ENCODE peak calls at places on chromosomes 1 and 21, in six cellular contexts. One of them, this sample, is unnamed.
A peak's percentile ranks its signal among the peaks of the same experiment; 100 is the strongest.

GRCh38 chr1:43796111-43796581 is 88.8 kb downstream of the ST3GAL3 start:
- DNase-seq in heart right ventricle: no peak
- DNase-seq in endothelial cell: no peak
- DNase-seq in prostate gland: no peak
- DNase-seq in fibroblast of mammary gland: peak; percentile 64
- DNase-seq in fibroblast of lung: peak; percentile 71
- DNase-seq in this sample: no peak

GRCh38 chr21:28885853-28886177 is 106.9 kb downstream of the LTN1 start:
- DNase-seq in fibroblast of lung: peak; percentile 17
- DNase-seq in endothelial cell: no peak
- DNase-seq in prostate gland: no peak
- DNase-seq in heart right ventricle: no peak
- DNase-seq in fibroblast of mammary gland: peak; percentile 88
- DNase-seq in this sample: no peak

GRCh38 chr1:36161656-36162531 is 5.9 kb downstream of the MAP7D1 start:
- DNase-seq in fibroblast of lung: no peak
- DNase-seq in endothelial cell: no peak
- DNase-seq in prostate gland: peak; percentile 73
- DNase-seq in heart right ventricle: no peak
- DNase-seq in fibroblast of mammary gland: peak; percentile 46
- DNase-seq in this sample: no peak

GRCh38 chr1:984476-984814 is 2.6 kb upstream of the PERM1 start:
- DNase-seq in fibroblast of mammary gland: no peak
- DNase-seq in fibroblast of lung: no peak
- DNase-seq in prostate gland: no peak
- DNase-seq in endothelial cell: no peak
- DNase-seq in heart right ventricle: no peak
- DNase-seq in this sample: no peak

GRCh38 chr1:248791010-248791409 is 34.7 kb downstream of the SH3BP5L start:
- DNase-seq in prostate gland: no peak
- DNase-seq in endothelial cell: no peak
- DNase-seq in fibroblast of mammary gland: no peak
- DNase-seq in heart right ventricle: no peak
- DNase-seq in fibroblast of lung: no peak
- DNase-seq in this sample: no peak

GRCh38 chr1:147504801-147505303 is 36.4 kb upstream of the BCL9 start:
- DNase-seq in prostate gland: peak; percentile 6
- DNase-seq in fibroblast of lung: peak; percentile 46
- DNase-seq in heart right ventricle: no peak
- DNase-seq in endothelial cell: peak; percentile 41
- DNase-seq in fibroblast of mammary gland: no peak
- DNase-seq in this sample: peak; percentile 41

GRCh38 chr1:109873278-109874175 is 37.1 kb upstream of the CSF1 start:
- DNase-seq in fibroblast of lung: no peak
- DNase-seq in heart right ventricle: no peak
- DNase-seq in endothelial cell: no peak
- DNase-seq in fibroblast of mammary gland: peak; percentile 89
- DNase-seq in prostate gland: no peak
- DNase-seq in this sample: no peak

GRCh38 chr1:156813750-156814570 is 2.7 kb downstream of the SH2D2A start:
- DNase-seq in endothelial cell: peak; percentile 64
- DNase-seq in fibroblast of mammary gland: peak; percentile 39
- DNase-seq in fibroblast of lung: peak; percentile 37
- DNase-seq in heart right ventricle: peak; percentile 64
- DNase-seq in prostate gland: peak; percentile 36
- DNase-seq in this sample: peak; percentile 46

GRCh38 chr21:38768385-38769071 is 37.2 kb upstream of the ETS2 start:
- DNase-seq in fibroblast of mammary gland: peak; percentile 95
- DNase-seq in heart right ventricle: no peak
- DNase-seq in prostate gland: no peak
- DNase-seq in endothelial cell: no peak
- DNase-seq in fibroblast of lung: peak; percentile 99
- DNase-seq in this sample: no peak

GRCh38 chr1:150288822-150289221 is 4.8 kb upstream of the MRPS21 start:
- DNase-seq in prostate gland: no peak
- DNase-seq in endothelial cell: no peak
- DNase-seq in fibroblast of lung: no peak
- DNase-seq in fibroblast of mammary gland: no peak
- DNase-seq in heart right ventricle: no peak
- DNase-seq in this sample: no peak

GRCh38 chr1:150295476-150295875 is 1.8 kb downstream of the MRPS21 start:
- DNase-seq in prostate gland: no peak
- DNase-seq in endothelial cell: no peak
- DNase-seq in heart right ventricle: no peak
- DNase-seq in fibroblast of lung: no peak
- DNase-seq in fibroblast of mammary gland: peak; percentile 13
- DNase-seq in this sample: no peak

GRCh38 chr1:150288382-150288781 is 5.3 kb upstream of the MRPS21 start:
- DNase-seq in heart right ventricle: no peak
- DNase-seq in prostate gland: no peak
- DNase-seq in fibroblast of mammary gland: no peak
- DNase-seq in endothelial cell: no peak
- DNase-seq in fibroblast of lung: no peak
- DNase-seq in this sample: no peak

DNA sequence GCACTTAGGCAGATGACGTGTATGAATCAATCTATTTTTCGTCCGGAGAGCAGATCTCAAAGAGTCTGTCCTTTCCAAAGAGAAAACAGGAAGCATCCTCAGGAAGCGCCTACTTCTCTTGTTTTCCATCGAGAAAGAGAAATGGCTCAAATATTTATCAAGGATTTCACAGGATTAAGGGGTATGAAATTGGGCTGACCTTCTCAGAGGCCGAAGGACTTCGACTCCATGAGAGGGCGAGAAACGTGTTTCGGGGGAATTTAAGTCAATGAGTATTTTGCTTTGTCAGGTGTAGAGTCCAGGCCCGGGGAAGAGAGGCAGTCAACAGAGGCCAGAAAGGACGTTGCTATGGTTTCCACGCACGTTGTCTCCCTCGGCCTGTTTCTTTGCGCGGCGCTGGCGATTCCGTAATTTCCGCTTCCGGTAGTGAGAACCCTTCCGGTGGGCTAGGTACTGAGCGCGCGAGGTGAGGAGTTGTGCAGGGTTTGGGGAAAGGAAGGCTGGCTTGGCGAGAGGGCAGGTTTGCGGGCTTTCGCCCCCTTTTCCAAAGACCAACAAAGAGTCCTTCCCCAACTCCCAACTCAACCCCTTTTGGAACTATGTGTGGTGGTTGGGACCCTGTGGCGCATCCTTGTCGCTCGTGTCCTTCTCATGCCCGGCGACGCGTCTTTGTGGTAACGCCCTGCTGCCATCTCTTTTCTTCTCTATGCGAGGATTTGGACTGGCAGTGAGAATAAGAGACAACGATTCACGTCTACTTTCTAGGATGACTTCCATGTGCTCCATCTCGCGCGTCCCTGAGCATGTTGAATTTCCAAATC is at the start of gene MRPS21:
- DNase-seq in fibroblast of mammary gland: peak; percentile 88
- DNase-seq in fibroblast of lung: peak; percentile 91
- DNase-seq in prostate gland: peak; percentile 80
- DNase-seq in endothelial cell: peak; percentile 84
- DNase-seq in heart right ventricle: peak; percentile 86
- DNase-seq in this sample: peak; percentile 73
- TF ChIP-seq CTCF in fibroblast of mammary gland: no peak
- TF ChIP-seq CTCF in fibroblast of lung: no peak
- TF ChIP-seq CTCF in prostate gland: peak; percentile 20
- TF ChIP-seq CTCF in endothelial cell: no peak
- TF ChIP-seq CTCF in heart right ventricle: no peak
- TF ChIP-seq CTCF in this sample: no peak

GRCh38 chr1:11673089-11673769 is 7.7 kb downstream of the MAD2L2 start:
- DNase-seq in endothelial cell: no peak
- DNase-seq in fibroblast of mammary gland: no peak
- DNase-seq in heart right ventricle: no peak
- DNase-seq in fibroblast of lung: no peak
- DNase-seq in prostate gland: no peak
- DNase-seq in this sample: no peak

GRCh38 chr1:11674488-11674887 is 6.5 kb downstream of the MAD2L2 start:
- DNase-seq in fibroblast of mammary gland: no peak
- DNase-seq in heart right ventricle: no peak
- DNase-seq in endothelial cell: no peak
- DNase-seq in fibroblast of lung: no peak
- DNase-seq in prostate gland: no peak
- DNase-seq in this sample: no peak

GRCh38 chr1:11678442-11678841 is 2.5 kb downstream of the MAD2L2 start:
- DNase-seq in prostate gland: no peak
- DNase-seq in fibroblast of mammary gland: no peak
- DNase-seq in endothelial cell: no peak
- DNase-seq in fibroblast of lung: no peak
- DNase-seq in heart right ventricle: no peak
- DNase-seq in this sample: no peak

GRCh38 chr1:11675362-11675761 is 5.6 kb downstream of the MAD2L2 start:
- DNase-seq in endothelial cell: no peak
- DNase-seq in fibroblast of mammary gland: no peak
- DNase-seq in fibroblast of lung: no peak
- DNase-seq in prostate gland: no peak
- DNase-seq in heart right ventricle: no peak
- DNase-seq in this sample: no peak

GRCh38 chr1:11676386-11677103 is 4.4 kb downstream of the MAD2L2 start:
- DNase-seq in fibroblast of mammary gland: no peak
- DNase-seq in heart right ventricle: no peak
- DNase-seq in prostate gland: no peak
- DNase-seq in fibroblast of lung: no peak
- DNase-seq in endothelial cell: no peak
- DNase-seq in this sample: no peak
- TF ChIP-seq CTCF in fibroblast of mammary gland: no peak
- TF ChIP-seq CTCF in heart right ventricle: no peak
- TF ChIP-seq CTCF in prostate gland: no peak
- TF ChIP-seq CTCF in fibroblast of lung: no peak
- TF ChIP-seq CTCF in endothelial cell: no peak
- TF ChIP-seq CTCF in this sample: no peak

GRCh38 chr1:210626341-210626740 is 297.6 kb downstream of the HHAT start:
- DNase-seq in fibroblast of lung: no peak
- DNase-seq in heart right ventricle: no peak
- DNase-seq in fibroblast of mammary gland: peak; percentile 10
- DNase-seq in endothelial cell: no peak
- DNase-seq in prostate gland: no peak
- DNase-seq in this sample: no peak

GRCh38 chr1:210627740-210628139 is 299.0 kb downstream of the HHAT start:
- DNase-seq in fibroblast of mammary gland: no peak
- DNase-seq in heart right ventricle: no peak
- DNase-seq in fibroblast of lung: no peak
- DNase-seq in prostate gland: no peak
- DNase-seq in endothelial cell: no peak
- DNase-seq in this sample: no peak

GRCh38 chr1:210625715-210626114 is 297.0 kb downstream of the HHAT start:
- DNase-seq in fibroblast of lung: no peak
- DNase-seq in prostate gland: no peak
- DNase-seq in endothelial cell: no peak
- DNase-seq in fibroblast of mammary gland: no peak
- DNase-seq in heart right ventricle: no peak
- DNase-seq in this sample: no peak

GRCh38 chr1:210631399-210631798 is 302.7 kb downstream of the HHAT start:
- DNase-seq in fibroblast of mammary gland: no peak
- DNase-seq in fibroblast of lung: no peak
- DNase-seq in prostate gland: no peak
- DNase-seq in heart right ventricle: no peak
- DNase-seq in endothelial cell: no peak
- DNase-seq in this sample: no peak

DNA sequence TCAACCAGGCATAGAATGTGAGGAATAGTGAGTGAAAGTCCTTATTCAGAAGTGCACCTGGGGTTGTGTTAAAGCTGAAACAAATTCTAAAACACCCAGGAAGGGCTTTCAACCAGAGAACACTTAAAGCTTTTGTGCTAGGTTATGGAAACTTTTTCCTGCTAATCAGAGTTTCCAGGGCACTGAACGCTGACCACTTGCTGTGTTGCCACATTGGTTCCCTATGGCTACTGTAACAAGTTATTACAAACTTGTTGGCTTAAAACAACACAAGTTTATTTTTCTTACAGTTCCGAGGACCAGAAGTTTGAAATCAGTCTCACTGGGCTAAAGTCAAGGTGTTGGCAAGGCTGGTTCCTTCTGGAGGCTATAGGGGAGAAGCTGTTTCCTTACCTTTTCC is 300.6 kb downstream of the HHAT start:
- DNase-seq in fibroblast of lung: no peak
- DNase-seq in endothelial cell: no peak
- DNase-seq in heart right ventricle: no peak
- DNase-seq in prostate gland: no peak
- DNase-seq in fibroblast of mammary gland: no peak
- DNase-seq in this sample: no peak
- TF ChIP-seq CTCF in fibroblast of lung: no peak
- TF ChIP-seq CTCF in endothelial cell: no peak
- TF ChIP-seq CTCF in heart right ventricle: no peak
- TF ChIP-seq CTCF in prostate gland: no peak
- TF ChIP-seq CTCF in fibroblast of mammary gland: no peak
- TF ChIP-seq CTCF in this sample: no peak

GRCh38 chr1:155071701-155072100 is 6.9 kb upstream of the EFNA3 start:
- DNase-seq in fibroblast of lung: no peak
- DNase-seq in endothelial cell: no peak
- DNase-seq in fibroblast of mammary gland: no peak
- DNase-seq in prostate gland: no peak
- DNase-seq in heart right ventricle: no peak
- DNase-seq in this sample: no peak

GRCh38 chr1:155070392-155070700 is 6.8 kb downstream of the EFNA4 start:
- DNase-seq in fibroblast of mammary gland: no peak
- DNase-seq in endothelial cell: no peak
- DNase-seq in fibroblast of lung: no peak
- DNase-seq in heart right ventricle: no peak
- DNase-seq in prostate gland: no peak
- DNase-seq in this sample: no peak

GRCh38 chr1:155072531-155073289 is 5.9 kb upstream of the EFNA3 start:
- DNase-seq in fibroblast of mammary gland: no peak
- DNase-seq in heart right ventricle: no peak
- DNase-seq in prostate gland: no peak
- DNase-seq in fibroblast of lung: no peak
- DNase-seq in endothelial cell: no peak
- DNase-seq in this sample: no peak

GRCh38 chr1:155069551-155070391 is 6.2 kb downstream of the EFNA4 start:
- DNase-seq in heart right ventricle: no peak
- DNase-seq in endothelial cell: no peak
- DNase-seq in fibroblast of lung: no peak
- DNase-seq in fibroblast of mammary gland: no peak
- DNase-seq in prostate gland: no peak
- DNase-seq in this sample: no peak

DNA sequence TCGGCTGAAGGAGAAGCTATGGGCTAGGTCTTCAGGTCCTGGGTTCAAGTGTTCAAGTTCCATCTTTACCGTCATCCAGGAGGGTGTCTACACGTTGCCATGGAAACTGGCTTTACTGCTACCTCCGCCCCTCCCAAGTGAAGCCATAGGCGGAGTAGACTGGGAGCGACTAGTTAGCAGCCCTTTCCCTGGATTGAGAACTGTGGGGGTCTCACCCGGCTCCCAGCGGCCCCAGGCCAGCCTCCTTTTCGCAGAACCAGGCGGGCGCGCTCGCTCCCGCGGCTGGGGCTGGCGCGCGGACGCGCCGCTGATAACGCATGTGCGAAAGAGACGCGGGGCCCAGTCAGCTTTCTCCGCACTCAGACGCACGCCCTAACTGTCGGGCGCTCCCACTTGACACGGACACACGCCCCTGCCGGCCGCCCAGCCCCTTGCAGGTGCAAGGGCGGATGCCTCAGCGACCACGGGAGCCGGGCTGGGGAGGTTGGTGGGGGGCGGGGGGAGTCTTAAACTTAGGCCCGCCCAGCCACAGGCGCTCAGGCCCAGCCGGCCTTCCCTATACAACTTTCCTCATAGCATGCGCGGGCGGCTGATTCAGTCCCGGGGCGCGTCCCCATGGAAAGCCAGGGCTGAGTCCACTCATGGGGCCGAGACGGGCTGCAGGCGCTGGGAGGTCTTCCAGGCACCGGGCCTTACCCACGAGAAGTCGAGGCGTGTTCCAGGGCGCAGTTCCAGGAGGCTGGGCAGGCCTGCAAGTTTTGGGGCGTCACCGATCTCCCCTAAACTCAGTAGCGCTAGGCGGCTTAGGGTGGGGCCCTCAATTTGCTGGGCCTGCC is 7.4 kb downstream of the EFNA4 start:
- DNase-seq in heart right ventricle: peak; percentile 79
- DNase-seq in fibroblast of mammary gland: peak; percentile 71
- DNase-seq in fibroblast of lung: peak; percentile 61
- DNase-seq in prostate gland: peak; percentile 52
- DNase-seq in endothelial cell: peak; percentile 80
- DNase-seq in this sample: peak; percentile 76
- TF ChIP-seq CTCF in heart right ventricle: peak; percentile 45
- TF ChIP-seq CTCF in fibroblast of mammary gland: no peak
- TF ChIP-seq CTCF in fibroblast of lung: no peak
- TF ChIP-seq CTCF in prostate gland: peak; percentile 46
- TF ChIP-seq CTCF in endothelial cell: peak; percentile 68
- TF ChIP-seq CTCF in this sample: peak; percentile 72

This sample was measured in neural crest cell.